ENCODE peak calls at places on chromosomes 7 and 10, in six cellular contexts. V, N, E, S, H and Z are unnamed samples. For H3K4me1, the result is how much of the 10 kb centered on the place peaks cover.

GRCh38 chr7:106038916-106039315 is 73.2 kb downstream of the SYPL1 start:
- DNase-seq in V (peak), N (no peak), E (no peak), S (no peak), H (no peak), Z (no peak)

GRCh38 chr10:112269266-112269665 is 13.9 kb upstream of the TECTB start:
- DNase-seq in V (no peak), N (no peak), E (no peak), S (no peak), H (no peak), Z (no peak)

GRCh38 chr7:30920584-30921539 is 9.2 kb downstream of the AQP1 start:
- DNase-seq in V (peak), N (no peak), E (no peak), S (no peak), H (no peak), Z (peak)

GRCh38 chr7:92717982-92718716 is 118.2 kb downstream of the CDK6 start:
- DNase-seq in V (peak), N (peak), E (no peak), S (no peak), H (peak), Z (no peak)

GRCh38 chr10:100022403-100022802 is 12.7 kb upstream of the DNMBP start:
- DNase-seq in V (no peak), N (no peak), E (no peak), S (no peak), H (no peak), Z (no peak)

GRCh38 chr10:137031-137430 is 1.8 kb downstream of the ZMYND11 start:
- DNase-seq in V (no peak), N (no peak), E (no peak), S (no peak), H (peak), Z (no peak)

GRCh38 chr7:103940382-103941268 is 48.8 kb downstream of the RELN start:
- DNase-seq in V (no peak), N (no peak), E (no peak), S (no peak), H (no peak), Z (no peak)

GRCh38 chr10:6755891-6756460 is 175.9 kb upstream of the PRKCQ start:
- DNase-seq in V (no peak), N (no peak), E (no peak), S (no peak), H (no peak), Z (no peak)

GRCh38 chr7:66886152-66886551 is 34.9 kb upstream of the TMEM248 start:
- DNase-seq in V (no peak), N (no peak), E (no peak), S (no peak), H (no peak), Z (no peak)

GRCh38 chr7:106278695-106279094 is 6.1 kb downstream of the NAMPT start:
- DNase-seq in V (no peak), N (no peak), E (no peak), S (no peak), H (no peak), Z (no peak)

GRCh38 chr7:157467496-157468212 is 130.8 kb downstream of the DNAJB6 start:
- DNase-seq in V (peak), N (peak), E (no peak), S (no peak), H (no peak), Z (no peak)

GRCh38 chr10:110209399-110209925 is 2.1 kb downstream of the MXI1 start:
- DNase-seq in V (peak), N (no peak), E (peak), S (no peak), H (peak), Z (peak)

GRCh38 chr10:110211455-110211843 is 4.0 kb downstream of the MXI1 start:
- DNase-seq in V (no peak), N (no peak), E (no peak), S (no peak), H (no peak), Z (no peak)

GRCh38 chr10:110212119-110213006 is 5.0 kb downstream of the MXI1 start:
- DNase-seq in V (peak), N (peak), E (peak), S (no peak), H (no peak), Z (no peak)

GRCh38 chr10:110209926-110210662 is 2.7 kb downstream of the MXI1 start:
- DNase-seq in V (peak), N (peak), E (peak), S (no peak), H (peak), Z (peak)

DNA sequence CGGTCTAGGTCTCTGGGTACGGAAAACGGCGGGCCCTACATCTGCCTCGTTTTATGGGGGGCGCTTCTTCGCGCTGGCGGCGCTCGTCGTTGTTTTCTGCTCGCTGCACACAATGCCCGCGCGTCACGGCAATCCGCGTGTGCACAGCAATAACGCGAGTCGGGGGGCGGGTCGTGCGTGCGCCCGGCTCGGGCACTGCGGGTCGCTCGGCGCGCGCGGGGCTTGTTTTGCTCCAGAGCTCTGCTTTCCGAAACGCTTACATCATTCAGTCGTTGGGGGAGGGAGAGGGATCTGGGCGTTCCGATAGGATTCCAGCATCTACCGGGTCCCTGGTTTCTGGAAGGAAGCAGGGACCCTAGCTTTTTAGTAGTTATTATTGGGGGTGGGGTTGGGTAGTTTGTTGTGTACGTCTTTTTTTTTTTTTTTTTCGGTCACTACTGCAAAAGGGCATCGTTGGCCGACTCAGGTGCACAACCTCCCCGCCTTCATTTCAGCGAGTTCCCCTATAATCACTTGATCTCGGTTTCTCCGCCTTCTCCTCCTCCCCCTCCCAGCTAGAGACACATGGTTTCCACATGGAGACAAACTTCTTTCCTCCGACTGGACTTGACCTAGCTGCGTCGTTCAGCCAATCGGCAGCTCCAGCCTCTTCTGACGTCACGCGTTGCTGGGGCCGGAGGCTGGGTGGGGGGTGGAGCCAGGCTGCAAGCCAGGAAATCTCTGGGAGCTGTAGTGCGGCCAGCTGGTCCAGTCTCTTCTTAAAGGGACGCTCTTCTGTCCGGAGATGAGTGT is 3.5 kb downstream of the MXI1 start:
- DNase-seq in V (peak), N (peak), E (peak), S (peak), H (peak), Z (peak)
- TF ChIP-seq POLR2A in V (peak), N (no peak), E (peak), S (peak), H (no peak), Z (peak)

DNA sequence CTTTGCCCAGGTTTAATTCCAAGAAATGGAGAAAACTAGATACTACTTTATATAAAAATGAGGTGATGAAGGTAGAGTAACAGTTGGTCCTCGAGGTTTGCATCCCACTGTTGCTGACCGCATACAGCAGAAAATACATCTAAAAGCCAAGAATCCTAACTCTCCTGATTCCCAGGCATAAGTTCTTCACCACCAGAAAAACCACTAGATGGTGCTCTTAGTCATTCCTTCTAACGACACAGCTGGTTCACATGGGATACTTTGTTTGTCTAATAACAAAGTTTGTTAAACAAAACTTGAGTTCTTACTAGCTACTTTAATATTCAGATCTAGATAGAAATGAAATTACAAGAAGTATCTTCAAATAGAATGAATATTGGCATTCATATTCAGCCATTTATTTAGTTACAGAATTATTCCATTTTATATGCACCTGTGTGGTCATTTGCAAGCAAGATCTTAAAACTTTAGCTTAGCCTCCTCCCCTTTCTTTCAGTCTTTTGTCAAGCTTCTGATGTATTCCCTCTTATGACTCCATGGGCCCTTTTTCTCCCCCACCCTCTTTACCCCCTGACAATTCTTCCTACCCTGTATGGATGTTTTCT is 54.1 kb upstream of the CYP26C1 start:
- DNase-seq in V (no peak), N (no peak), E (no peak), S (no peak), H (peak), Z (no peak)
- H3K4me1 ChIP-seq in V (under half), N (under half), E (under half), S (under half), H (under half), Z (under half)

GRCh38 chr7:36192050-36192824 is 39.2 kb downstream of the EEPD1 start:
- DNase-seq in V (peak), N (no peak), E (no peak), S (no peak), H (no peak), Z (peak)
- TF ChIP-seq EP300 in V (peak), N (no peak), E (no peak), S (no peak), H (no peak), Z (no peak)

GRCh38 chr7:94655884-94656657 is at the start of gene SGCE:
- DNase-seq in V (peak), N (peak), E (no peak), S (peak), H (peak), Z (peak)
- TF ChIP-seq POLR2A in V (no peak), N (no peak), E (no peak), S (peak), H (peak), Z (peak)

GRCh38 chr10:79355420-79356010 is 8.2 kb downstream of the PPIF start:
- DNase-seq in V (no peak), N (no peak), E (no peak), S (no peak), H (no peak), Z (no peak)

GRCh38 chr10:79354141-79354540 is 6.9 kb downstream of the PPIF start:
- DNase-seq in V (no peak), N (no peak), E (no peak), S (no peak), H (no peak), Z (no peak)

GRCh38 chr10:79357180-79357579 is 9.9 kb downstream of the PPIF start:
- DNase-seq in V (no peak), N (no peak), E (no peak), S (no peak), H (no peak), Z (no peak)

GRCh38 chr10:79354615-79355014 is 7.3 kb downstream of the PPIF start:
- DNase-seq in V (no peak), N (no peak), E (no peak), S (no peak), H (no peak), Z (no peak)

DNA sequence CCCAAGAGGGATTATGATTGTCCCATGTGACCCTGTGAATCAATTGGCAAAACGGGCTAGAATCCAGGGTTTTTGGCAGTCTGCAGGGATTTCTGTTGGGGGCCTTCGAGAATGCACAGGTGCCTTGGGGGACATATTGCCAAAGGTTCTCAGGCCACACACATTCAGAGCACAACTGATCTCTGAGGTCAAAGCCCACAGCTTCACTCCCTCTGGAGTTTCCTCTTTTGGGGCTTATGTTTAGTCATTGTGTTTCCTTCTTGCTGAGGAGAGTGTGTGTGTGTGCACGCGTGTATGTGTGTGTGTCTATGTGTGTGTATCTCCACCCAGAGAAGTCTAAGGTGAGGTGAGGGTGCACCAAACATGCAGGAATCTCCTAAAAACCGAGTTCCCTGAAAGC is 8.8 kb downstream of the PPIF start:
- DNase-seq in V (no peak), N (no peak), E (no peak), S (no peak), H (no peak), Z (no peak)
- H3K4me1 ChIP-seq in V (under half), N (under half), E (under half), S (under half), H (under half), Z (under half)